ENCODE peak calls at places on chromosomes 12 and 14, in four cellular contexts. L, X, M and P are unnamed samples.

GRCh38 chr12:75853621-75854020 is 178.0 kb downstream of the PHLDA1 start:
- DNase-seq in L (no peak), M (no peak), X (no peak), P (no peak)

GRCh38 chr14:66944872-66945271 is 244.4 kb upstream of the GARIN2 start:
- DNase-seq in M (no peak), L (peak), X (no peak), P (no peak)

GRCh38 chr12:10392394-10392930 is 2.6 kb upstream of the KLRK1 start:
- DNase-seq in M (no peak), X (no peak), L (peak), P (no peak)

GRCh38 chr14:104419865-104420458 is 159.6 kb upstream of the C14orf180 start:
- DNase-seq in L (no peak), M (no peak), X (no peak), P (no peak)

GRCh38 chr14:96538663-96539317 is 36.6 kb downstream of the PAPOLA start:
- DNase-seq in X (no peak), M (no peak), L (no peak), P (no peak)

GRCh38 chr14:22388669-22389625 is 200.1 kb downstream of the DAD1 start:
- DNase-seq in X (no peak), M (no peak), L (peak), P (no peak)

GRCh38 chr14:104389326-104390220 is 190.0 kb upstream of the C14orf180 start:
- DNase-seq in X (no peak), M (no peak), L (no peak), P (no peak)

GRCh38 chr12:68446896-68447806 is 115.0 kb upstream of the MDM1 start:
- DNase-seq in L (no peak), X (no peak), M (no peak), P (no peak)

GRCh38 chr12:68479832-68480291 is 130.8 kb upstream of the RAP1B start:
- DNase-seq in L (peak), X (no peak), M (no peak), P (no peak)

GRCh38 chr14:24984846-24985589 is 64.9 kb downstream of the STXBP6 start:
- DNase-seq in X (peak), L (peak), M (no peak), P (no peak)

GRCh38 chr12:120121343-120121742 is 4.8 kb upstream of the RAB35 start:
- DNase-seq in X (no peak), L (no peak), M (no peak), P (no peak)

GRCh38 chr14:93546642-93547041 is 115.9 kb downstream of the UNC79 start:
- DNase-seq in M (no peak), L (no peak), X (no peak), P (no peak)

GRCh38 chr12:49921936-49922335 is 18.2 kb upstream of the FAIM2 start:
- DNase-seq in M (no peak), X (no peak), L (no peak), P (no peak)

GRCh38 chr12:19491863-19492262 is 52.6 kb downstream of the AEBP2 start:
- DNase-seq in L (no peak), X (no peak), M (no peak), P (no peak)

GRCh38 chr14:101929946-101930345 is 34.4 kb upstream of the DYNC1H1 start:
- DNase-seq in L (no peak), M (no peak), X (no peak), P (no peak)

GRCh38 chr12:22858849-22859569 is 234.0 kb downstream of the ETNK1 start:
- DNase-seq in M (no peak), L (peak), X (no peak), P (no peak)

GRCh38 chr14:104656014-104656714 is 33.3 kb upstream of the INF2 start:
- DNase-seq in M (no peak), L (no peak), X (no peak), P (peak)

GRCh38 chr12:68559246-68559645 is 51.5 kb upstream of the RAP1B start:
- DNase-seq in X (no peak), M (no peak), L (no peak), P (no peak)